ENCODE peak calls at places on chromosomes 5 and 9, in four cellular contexts. N, Q, C and F are unnamed samples.

GRCh38 chr9:31347082-31347617 is 1037.3 kb upstream of the ACO1 start:
- DNase-seq in N (no peak), Q (no peak), C (peak), F (no peak)

GRCh38 chr5:78294250-78295034 is at the start of gene AP3B1:
- DNase-seq in N (peak), Q (peak), C (peak), F (peak)

GRCh38 chr5:56525117-56525516 is 290.2 kb upstream of the MAP3K1 start:
- DNase-seq in N (peak), Q (peak), C (no peak), F (peak)

GRCh38 chr5:9454491-9454890 is 91.4 kb downstream of the SEMA5A start:
- DNase-seq in N (no peak), Q (no peak), C (no peak), F (no peak)

GRCh38 chr5:118009761-118010297 is 978.5 kb downstream of the DTWD2 start:
- DNase-seq in N (no peak), Q (no peak), C (no peak), F (no peak)

GRCh38 chr9:132670816-132671371 is 630 bp downstream of the GTF3C4 start:
- DNase-seq in N (peak), Q (no peak), C (peak), F (peak)

GRCh38 chr5:174428895-174429294 is 295.5 kb upstream of the MSX2 start:
- DNase-seq in N (no peak), Q (no peak), C (no peak), F (no peak)

GRCh38 chr5:34517249-34517648 is 138.9 kb upstream of the RAI14 start:
- DNase-seq in N (peak), Q (no peak), C (no peak), F (peak)

GRCh38 chr5:147336871-147337270 is 102.0 kb downstream of the STK32A start:
- DNase-seq in N (no peak), Q (no peak), C (no peak), F (no peak)

GRCh38 chr9:96150324-96151023 is 151.5 kb downstream of the HSD17B3 start:
- DNase-seq in N (no peak), Q (no peak), C (no peak), F (no peak)

GRCh38 chr9:37454238-37454637 is 11.0 kb downstream of the ZBTB5 start:
- DNase-seq in N (peak), Q (no peak), C (no peak), F (peak)

GRCh38 chr9:92279302-92279701 is 14.2 kb downstream of the IARS1 start:
- DNase-seq in N (no peak), Q (no peak), C (no peak), F (no peak)

GRCh38 chr9:131656356-131657030 is 83.4 kb downstream of the RAPGEF1 start:
- DNase-seq in N (no peak), Q (peak), C (peak), F (peak)

GRCh38 chr5:57174128-57174849 is 430 bp downstream of the GPBP1 start:
- DNase-seq in N (peak), Q (no peak), C (peak), F (peak)

GRCh38 chr9:126513159-126514036 is 100.3 kb upstream of the LMX1B start:
- DNase-seq in N (peak), Q (no peak), C (no peak), F (no peak)

GRCh38 chr5:56616454-56617160 is 198.7 kb upstream of the MAP3K1 start:
- DNase-seq in N (no peak), Q (peak), C (no peak), F (no peak)

GRCh38 chr5:142644127-142644526 is 41.8 kb downstream of the FGF1 start:
- DNase-seq in N (peak), Q (no peak), C (no peak), F (peak)

GRCh38 chr9:135978650-135979461 is 17.7 kb upstream of the UBAC1 start:
- DNase-seq in N (no peak), Q (no peak), C (no peak), F (no peak)

GRCh38 chr9:23015557-23015956 is 568.9 kb downstream of the DMRTA1 start:
- DNase-seq in N (no peak), Q (no peak), C (no peak), F (no peak)

GRCh38 chr5:115895821-115896220 is 54.1 kb downstream of the AP3S1 start:
- DNase-seq in N (peak), Q (no peak), C (no peak), F (peak)

GRCh38 chr5:55517804-55518203 is 17.0 kb downstream of the PLPP1 start:
- DNase-seq in N (no peak), Q (no peak), C (no peak), F (no peak)

GRCh38 chr5:11851402-11851801 is 52.8 kb downstream of the CTNND2 start:
- DNase-seq in N (peak), Q (no peak), C (no peak), F (peak)

GRCh38 chr9:69086769-69087168 is 51.2 kb downstream of the FXN start:
- DNase-seq in N (no peak), Q (no peak), C (no peak), F (no peak)

GRCh38 chr5:37714756-37715155 is 125.1 kb downstream of the GDNF start:
- DNase-seq in N (no peak), Q (no peak), C (no peak), F (no peak)

GRCh38 chr5:151570512-151571269 is 20.4 kb downstream of the FAT2 start:
- DNase-seq in N (peak), Q (peak), C (no peak), F (peak)

GRCh38 chr5:158553946-158554336 is 545.8 kb downstream of the EBF1 start:
- DNase-seq in N (no peak), Q (no peak), C (no peak), F (no peak)